ENCODE peak calls at places on chromosomes 12 and 14, in six cellular contexts. S, P, F, H, A and Q are unnamed samples.
A peak's percentile ranks its signal among the peaks of the same experiment; 100 is the strongest.

GRCh38 chr12:6810758-6811157 is 10.9 kb upstream of the GPR162 start:
- DNase-seq in S (no peak), P (no peak), F (no peak), H (no peak), A (no peak), Q (no peak)

GRCh38 chr14:86462193-86462592 is 932.2 kb downstream of the FLRT2 start:
- DNase-seq in S (no peak), P (no peak), F (peak; percentile 46), H (peak; percentile 26), A (peak; percentile 13), Q (no peak)

GRCh38 chr14:94016446-94016976 is 9.6 kb upstream of the OTUB2 start:
- DNase-seq in S (no peak), P (no peak), F (no peak), H (no peak), A (no peak), Q (peak; percentile 19)

GRCh38 chr12:1575799-1576401 is 18.5 kb downstream of the FBXL14 start:
- DNase-seq in S (no peak), P (no peak), F (peak; percentile 68), H (peak; percentile 66), A (no peak), Q (no peak)

GRCh38 chr12:28507055-28507454 is 316.8 kb downstream of the CCDC91 start:
- DNase-seq in S (no peak), P (no peak), F (no peak), H (no peak), A (no peak), Q (no peak)

GRCh38 chr12:93322784-93323183 is 54.9 kb upstream of the NUDT4 start:
- DNase-seq in S (no peak), P (no peak), F (no peak), H (peak; percentile 80), A (no peak), Q (no peak)

GRCh38 chr12:17982556-17982955 is 107.4 kb downstream of the RERGL start:
- DNase-seq in S (no peak), P (no peak), F (no peak), H (peak; percentile 62), A (no peak), Q (no peak)

GRCh38 chr12:54306925-54307731 is 6.3 kb upstream of the NFE2 start:
- DNase-seq in S (peak; percentile 91), P (peak; percentile 78), F (no peak), H (peak; percentile 50), A (no peak), Q (peak; percentile 88)

GRCh38 chr14:32075636-32076277 is 1.3 kb upstream of the ARHGAP5 start:
- DNase-seq in S (no peak), P (peak; percentile 78), F (peak; percentile 12), H (peak; percentile 18), A (peak; percentile 39), Q (no peak)

GRCh38 chr12:79451988-79452387 is 238.8 kb downstream of the PAWR start:
- DNase-seq in S (no peak), P (no peak), F (peak; percentile 41), H (peak; percentile 96), A (no peak), Q (peak; percentile 50)

GRCh38 chr12:53667080-53667479 is 8.8 kb downstream of the ATP5MC2 start:
- DNase-seq in S (no peak), P (no peak), F (no peak), H (no peak), A (no peak), Q (no peak)

GRCh38 chr14:30710870-30711269 is 88.8 kb downstream of the SCFD1 start:
- DNase-seq in S (no peak), P (no peak), F (no peak), H (no peak), A (no peak), Q (no peak)

GRCh38 chr12:102478416-102479098 is 1.8 kb downstream of the IGF1 start:
- DNase-seq in S (no peak), P (no peak), F (no peak), H (no peak), A (peak; percentile 38), Q (no peak)

GRCh38 chr12:69648476-69648875 is 37.8 kb upstream of the LRRC10 start:
- DNase-seq in S (no peak), P (no peak), F (no peak), H (peak; percentile 60), A (no peak), Q (no peak)

GRCh38 chr14:74612346-74613021 is 447 bp upstream of the LTBP2 start:
- DNase-seq in S (peak; percentile 94), P (peak; percentile 85), F (peak; percentile 84), H (peak; percentile 85), A (peak; percentile 90), Q (peak; percentile 83)

GRCh38 chr12:6438345-6438744 is 6.4 kb upstream of the CD27 start:
- DNase-seq in S (peak; percentile 59), P (no peak), F (no peak), H (no peak), A (no peak), Q (no peak)

GRCh38 chr12:47744005-47744651 is 14.6 kb downstream of the RAPGEF3 start:
- DNase-seq in S (no peak), P (no peak), F (no peak), H (peak; percentile 85), A (no peak), Q (no peak)

GRCh38 chr12:15164997-15165659 is 56.1 kb downstream of the RERG start:
- DNase-seq in S (no peak), P (no peak), F (peak; percentile 78), H (no peak), A (no peak), Q (no peak)

GRCh38 chr12:100738086-100738485 is 56.5 kb upstream of the ANO4 start:
- DNase-seq in S (no peak), P (no peak), F (no peak), H (no peak), A (no peak), Q (no peak)

GRCh38 chr12:95908573-95908972 is 33.8 kb downstream of the CCDC38 start:
- DNase-seq in S (no peak), P (no peak), F (no peak), H (peak; percentile 39), A (no peak), Q (no peak)

GRCh38 chr12:5437122-5437521 is 5.2 kb downstream of the NTF3 start:
- DNase-seq in S (no peak), P (no peak), F (no peak), H (no peak), A (no peak), Q (peak; percentile 47)

GRCh38 chr12:11555743-11556625 is 93.5 kb upstream of the ETV6 start:
- DNase-seq in S (no peak), P (no peak), F (no peak), H (no peak), A (no peak), Q (no peak)

GRCh38 chr12:46368684-46369083 is 3.9 kb downstream of the SLC38A2 start:
- DNase-seq in S (no peak), P (no peak), F (no peak), H (no peak), A (no peak), Q (no peak)

GRCh38 chr14:31945074-31945613 is 132.0 kb upstream of the ARHGAP5 start:
- DNase-seq in S (no peak), P (no peak), F (no peak), H (no peak), A (no peak), Q (no peak)

GRCh38 chr12:14373202-14373601 is 7.7 kb downstream of the ATF7IP start:
- DNase-seq in S (no peak), P (no peak), F (no peak), H (peak; percentile 76), A (no peak), Q (no peak)

GRCh38 chr14:63624701-63625100 is 17.0 kb downstream of the WDR89 start:
- DNase-seq in S (no peak), P (no peak), F (no peak), H (no peak), A (no peak), Q (no peak)

GRCh38 chr12:3533703-3534386 is 42.8 kb downstream of the PRMT8 start:
- DNase-seq in S (no peak), P (no peak), F (peak; percentile 20), H (peak; percentile 13), A (peak; percentile 95), Q (peak; percentile 80)
- H3K27ac ChIP-seq in S (no peak overlapping the region), P (no peak overlapping the region), F (no peak overlapping the region), H (no peak overlapping the region), A (peak overlapping the region; percentile 85), Q (peak overlapping the region; percentile 91)

DNA sequence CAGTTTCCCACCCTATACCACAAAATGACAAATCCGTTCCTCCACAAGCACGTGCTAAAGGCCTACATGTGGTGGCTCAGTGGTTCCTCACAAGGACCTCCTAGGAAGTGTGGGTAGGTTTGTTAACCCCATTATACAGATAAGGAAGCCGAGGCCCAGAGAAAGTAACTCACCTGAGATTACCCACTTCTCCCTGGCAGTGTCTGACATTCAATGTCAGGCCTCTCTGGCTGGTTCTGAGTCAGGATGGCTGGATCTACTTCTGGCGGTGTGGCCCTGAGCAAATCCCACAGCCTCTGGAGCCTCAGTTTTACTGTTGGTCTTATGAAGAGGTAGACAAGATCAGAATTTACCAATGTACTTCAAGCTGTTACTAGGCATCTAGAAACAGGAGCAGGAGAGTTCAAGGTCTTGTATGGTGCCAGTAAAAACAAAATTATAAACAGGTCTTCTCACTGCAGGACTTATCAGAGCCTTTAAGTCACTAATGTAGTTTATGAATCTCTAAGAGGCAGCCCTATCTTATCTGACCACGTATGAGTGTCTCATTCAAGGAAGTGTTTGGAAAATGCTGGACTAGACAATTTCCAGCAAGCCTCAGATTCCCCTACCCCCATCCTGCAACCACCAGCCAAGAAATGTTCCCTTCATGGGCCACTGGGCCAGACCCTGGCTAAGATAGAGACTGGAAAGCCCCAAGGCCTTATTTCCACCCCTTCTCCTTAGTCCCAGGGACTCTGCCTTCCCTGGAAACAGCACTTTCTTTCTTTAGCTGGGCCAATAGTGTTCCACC is 4.2 kb downstream of the HSPB8 start:
- DNase-seq in S (no peak), P (no peak), F (no peak), H (no peak), A (no peak), Q (no peak)
- H3K4me1 ChIP-seq in S (no peaks in the 10 kb centered on the region), P (no peaks in the 10 kb centered on the region), F (no peaks in the 10 kb centered on the region), H (peaks cover 20% of the 10 kb centered on the region), A (peaks cover 34% of the 10 kb centered on the region), Q (peaks cover 5% of the 10 kb centered on the region)

GRCh38 chr12:114409796-114410520 is 4.0 kb upstream of the TBX5 start:
- DNase-seq in S (no peak), P (no peak), F (no peak), H (no peak), A (no peak), Q (no peak)
- H3K27me3 ChIP-seq in S (no peaks in the 10 kb centered on the region), P (no peaks in the 10 kb centered on the region), F (peaks cover 63% of the 10 kb centered on the region), H (peaks cover 98% of the 10 kb centered on the region), A (peaks cover 97% of the 10 kb centered on the region), Q (no peaks in the 10 kb centered on the region)

DNA sequence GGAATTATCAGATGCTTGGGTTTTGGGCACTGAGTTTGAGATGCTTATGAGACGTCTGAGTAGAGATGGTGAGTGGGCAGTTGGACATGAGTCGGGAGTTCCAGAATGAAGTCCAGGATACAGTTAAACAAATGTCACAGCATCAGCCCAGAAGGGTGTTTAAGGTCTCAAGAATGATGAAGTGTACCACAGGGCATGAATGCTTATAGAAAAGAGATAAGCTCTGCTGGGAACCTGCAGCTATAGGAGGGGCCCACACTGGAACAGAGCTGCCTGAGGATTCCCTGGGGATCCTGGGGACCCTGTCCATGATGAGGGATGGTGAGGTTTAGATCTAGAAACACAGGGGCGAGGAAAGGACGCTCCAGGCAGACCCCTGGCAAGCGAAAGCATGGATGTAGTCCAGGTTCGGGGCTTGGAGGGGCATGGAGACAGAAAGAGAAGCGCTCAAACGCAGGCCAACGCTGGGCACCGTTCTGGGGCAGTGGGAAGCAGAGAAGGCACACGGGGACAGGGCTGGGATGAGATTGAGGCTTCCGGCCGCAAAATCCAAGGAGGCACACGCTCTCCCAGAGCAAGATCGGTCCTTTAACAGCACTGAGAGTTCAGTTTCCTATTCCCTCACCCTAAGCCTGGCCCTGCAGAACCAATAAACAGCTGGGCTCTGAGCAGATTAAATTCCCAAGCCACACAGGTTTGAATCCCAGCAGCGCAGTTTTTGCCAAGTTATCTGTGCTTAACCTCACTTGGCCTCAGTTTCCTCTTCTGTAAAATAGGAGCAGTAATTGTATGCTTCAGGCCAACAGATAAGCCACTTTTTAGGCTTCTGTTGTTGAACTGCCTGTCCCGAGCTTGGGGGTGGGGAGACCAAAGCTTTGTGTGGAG is 52.9 kb downstream of the EID3 start:
- DNase-seq in S (no peak), P (no peak), F (no peak), H (no peak), A (peak; percentile 12), Q (no peak)
- H3K27ac ChIP-seq in S (peak overlapping the region; percentile 22), P (no peak overlapping the region), F (no peak overlapping the region), H (no peak overlapping the region), A (no peak overlapping the region), Q (no peak overlapping the region)